ENCODE peak calls at places on chromosomes 6 and 20, in four cellular contexts. One of them, this sample, is unnamed.

GRCh38 chr6:145031962-145032361 is 703.4 kb downstream of the EPM2A start:
- DNase-seq in breast epithelium: no peak
- DNase-seq in bronchial epithelial cell: no peak
- DNase-seq in NCI-H82: no peak
- DNase-seq in this sample: no peak

GRCh38 chr20:22411568-22412450 is 172.6 kb downstream of the FOXA2 start:
- DNase-seq in NCI-H82: no peak
- DNase-seq in breast epithelium: no peak
- DNase-seq in bronchial epithelial cell: peak; percentile 84
- DNase-seq in this sample: no peak

GRCh38 chr20:63064310-63064709 is 57.5 kb upstream of the BHLHE23 start:
- DNase-seq in bronchial epithelial cell: no peak
- DNase-seq in NCI-H82: no peak
- DNase-seq in breast epithelium: no peak
- DNase-seq in this sample: peak; percentile 55

GRCh38 chr20:44478188-44478587 is 2.5 kb downstream of the TTPAL start:
- DNase-seq in bronchial epithelial cell: no peak
- DNase-seq in NCI-H82: no peak
- DNase-seq in breast epithelium: no peak
- DNase-seq in this sample: no peak

GRCh38 chr20:9053108-9053507 is 15.8 kb upstream of the PLCB4 start:
- DNase-seq in breast epithelium: no peak
- DNase-seq in bronchial epithelial cell: no peak
- DNase-seq in NCI-H82: no peak
- DNase-seq in this sample: no peak

GRCh38 chr20:47175501-47175900 is 181.0 kb downstream of the ZMYND8 start:
- DNase-seq in bronchial epithelial cell: no peak
- DNase-seq in breast epithelium: no peak
- DNase-seq in NCI-H82: no peak
- DNase-seq in this sample: no peak

GRCh38 chr6:104943781-104944180 is 13.1 kb upstream of the LIN28B start:
- DNase-seq in breast epithelium: no peak
- DNase-seq in NCI-H82: no peak
- DNase-seq in bronchial epithelial cell: peak; percentile 29
- DNase-seq in this sample: no peak

GRCh38 chr20:43057317-43057716 is 132.4 kb downstream of the PTPRT start:
- DNase-seq in breast epithelium: no peak
- DNase-seq in NCI-H82: no peak
- DNase-seq in bronchial epithelial cell: no peak
- DNase-seq in this sample: no peak

GRCh38 chr6:64505312-64505711 is 869.7 kb downstream of the PHF3 start:
- DNase-seq in NCI-H82: peak; percentile 36
- DNase-seq in breast epithelium: no peak
- DNase-seq in bronchial epithelial cell: no peak
- DNase-seq in this sample: no peak

GRCh38 chr20:44081476-44081875 is 105.5 kb downstream of the JPH2 start:
- DNase-seq in bronchial epithelial cell: no peak
- DNase-seq in breast epithelium: peak; percentile 17
- DNase-seq in NCI-H82: no peak
- DNase-seq in this sample: no peak

GRCh38 chr6:162442675-162443074 is 284.9 kb downstream of the PRKN start:
- DNase-seq in NCI-H82: peak; percentile 79
- DNase-seq in breast epithelium: no peak
- DNase-seq in bronchial epithelial cell: no peak
- DNase-seq in this sample: no peak

GRCh38 chr6:158751842-158752424 is 67.2 kb downstream of the EZR start:
- DNase-seq in bronchial epithelial cell: no peak
- DNase-seq in breast epithelium: no peak
- DNase-seq in NCI-H82: no peak
- DNase-seq in this sample: no peak

This sample was measured in suprapubic skin.